ENCODE peak calls at places on chromosome X, in four cellular contexts. Z is cardiac muscle cell, P is PC-9, Y is right atrium auricular region. E is an unnamed sample. For H3K36me3, the result is how much of the 10 kb centered on the place peaks cover.

GRCh38 chrX:319579-320125 is 1.1 kb upstream of the GTPBP6 start:
- DNase-seq in Z (no peak), P (no peak), Y (no peak), E (no peak)

GRCh38 chrX:120559799-120560198 is 963 bp downstream of the CUL4B start:
- DNase-seq in Y (no peak), P (peak), Z (peak), E (no peak)

GRCh38 chrX:68995780-68996551 is 167.1 kb downstream of the EFNB1 start:
- DNase-seq in Z (peak), P (no peak), Y (no peak), E (no peak)

GRCh38 chrX:10634681-10635161 is 14.3 kb upstream of the MID1 start:
- DNase-seq in Z (peak), P (peak), Y (no peak), E (no peak)

GRCh38 chrX:15143050-15143824 is 126.6 kb downstream of the ASB9 start:
- DNase-seq in Y (no peak), P (no peak), Z (peak), E (no peak)

GRCh38 chrX:12567857-12568256 is 223.4 kb upstream of the PRPS2 start:
- DNase-seq in P (no peak), Y (no peak), Z (peak), E (no peak)

GRCh38 chrX:7586126-7586525 is 256.8 kb upstream of the VCX start:
- DNase-seq in Z (no peak), Y (no peak), P (no peak), E (no peak)

GRCh38 chrX:37627602-37628001 is 56.1 kb downstream of the LANCL3 start:
- DNase-seq in Z (no peak), Y (no peak), P (no peak), E (no peak)

GRCh38 chrX:30804462-30804861 is 84.6 kb downstream of the TAB3 start:
- DNase-seq in Z (no peak), P (no peak), Y (no peak), E (no peak)

GRCh38 chrX:55907968-55908607 is 190.5 kb downstream of the RRAGB start:
- DNase-seq in P (peak), Z (peak), Y (peak), E (no peak)

GRCh38 chrX:145735036-145735435 is 82.6 kb upstream of the SLITRK2 start:
- DNase-seq in P (no peak), Z (no peak), Y (no peak), E (no peak)

GRCh38 chrX:12791253-12792228 is at the start of gene PRPS2:
- DNase-seq in Z (peak), P (no peak), Y (no peak), E (peak)

GRCh38 chrX:39011454-39012204 is 210.4 kb downstream of the MID1IP1 start:
- DNase-seq in Y (no peak), Z (no peak), P (no peak), E (peak)

GRCh38 chrX:12349201-12349600 is 210.9 kb downstream of the FRMPD4 start:
- DNase-seq in P (no peak), Z (no peak), Y (no peak), E (no peak)

GRCh38 chrX:69163936-69164741 is 1.1 kb downstream of the PJA1 start:
- DNase-seq in Z (peak), Y (no peak), P (no peak), E (no peak)

GRCh38 chrX:33149085-33149484 is 62.3 kb downstream of the DMD start:
- DNase-seq in Y (no peak), P (no peak), Z (no peak), E (no peak)

GRCh38 chrX:153953892-153954617 is 9.6 kb upstream of the RENBP start:
- DNase-seq in Y (no peak), P (no peak), Z (no peak), E (no peak)

GRCh38 chrX:108000751-108001150 is 18.6 kb upstream of the TEX13B start:
- DNase-seq in Y (no peak), P (no peak), Z (no peak), E (no peak)

GRCh38 chrX:149040873-149041535 is 464.1 kb downstream of the IDS start:
- DNase-seq in P (no peak), Y (no peak), Z (no peak), E (no peak)

GRCh38 chrX:20265726-20266681 is 705 bp downstream of the RPS6KA3 start:
- DNase-seq in Y (no peak), Z (no peak), P (no peak), E (no peak)

GRCh38 chrX:81489987-81490386 is 288.1 kb downstream of the SH3BGRL start:
- DNase-seq in P (no peak), Z (no peak), Y (no peak), E (no peak)

GRCh38 chrX:151815461-151815860 is 80.9 kb downstream of the CNGA2 start:
- DNase-seq in Y (peak), P (no peak), Z (peak), E (no peak)

GRCh38 chrX:142616636-142617035 is 409.1 kb upstream of the SPANXN4 start:
- DNase-seq in P (no peak), Y (no peak), Z (no peak), E (no peak)

GRCh38 chrX:153937056-153937455 is 2.2 kb upstream of the NAA10 start:
- DNase-seq in P (no peak), Z (no peak), Y (no peak), E (no peak)

GRCh38 chrX:106698693-106699092 is 27.8 kb upstream of the RNF128 start:
- DNase-seq in P (no peak), Z (peak), Y (no peak), E (no peak)

GRCh38 chrX:46165411-46165810 is 379.8 kb downstream of the ZNF674 start:
- DNase-seq in Z (peak), Y (no peak), P (no peak), E (no peak)

GRCh38 chrX:147403075-147403474 is 508.6 kb upstream of the FMR1 start:
- DNase-seq in P (no peak), Z (no peak), Y (no peak), E (no peak)

DNA sequence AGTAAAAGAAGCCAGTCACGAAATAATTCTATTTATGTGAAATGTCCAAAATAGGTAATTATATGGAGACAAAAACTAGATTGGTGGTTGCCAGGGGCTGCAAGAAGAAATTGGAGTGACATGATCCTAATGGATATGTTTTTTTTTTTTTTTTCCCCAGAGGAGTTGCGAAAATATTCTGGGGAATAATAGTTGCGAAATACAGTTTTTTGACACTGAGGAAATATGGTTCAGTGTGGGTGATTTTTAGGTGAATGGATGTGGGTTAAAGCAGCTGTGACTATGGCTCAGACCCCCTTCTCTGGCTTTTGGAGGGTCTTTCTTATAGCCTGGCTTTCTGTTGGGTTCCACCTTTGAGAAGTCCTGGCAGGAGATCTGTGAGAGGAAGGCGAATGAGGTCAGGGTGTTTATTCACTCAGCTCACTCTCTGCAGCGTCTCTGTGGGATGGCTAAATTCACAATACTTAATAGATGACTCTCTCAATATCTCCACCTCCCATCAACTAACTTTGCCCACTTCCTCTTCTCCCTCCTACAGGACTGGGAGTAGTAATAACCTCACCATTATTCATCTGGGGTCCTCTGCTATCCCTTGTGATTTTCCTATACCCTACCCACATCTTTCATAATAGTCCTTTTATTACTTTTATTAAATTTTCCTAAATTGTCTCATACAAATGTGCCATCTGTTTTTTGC is 15.3 kb upstream of the RAB9B start:
- DNase-seq in Y (no peak), Z (peak), P (no peak), E (no peak)
- H3K27ac ChIP-seq in Y (no peak), Z (no peak), P (no peak), E (no peak)

GRCh38 chrX:48981178-48981577 is 9.5 kb upstream of the KCND1 start:
- DNase-seq in Z (no peak), Y (no peak), P (no peak), E (no peak)
- H3K36me3 ChIP-seq in Z (under half), Y (under half), P (under half), E (under half)

GRCh38 chrX:43633757-43634156 is 22.3 kb upstream of the MAOA start:
- DNase-seq in P (no peak), Z (no peak), Y (no peak), E (no peak)

GRCh38 chrX:43629229-43629628 is 26.9 kb upstream of the MAOA start:
- DNase-seq in P (no peak), Y (no peak), Z (no peak), E (no peak)

GRCh38 chrX:43627669-43628068 is 28.4 kb upstream of the MAOA start:
- DNase-seq in P (no peak), Z (no peak), Y (no peak), E (no peak)

GRCh38 chrX:43631841-43632240 is 24.3 kb upstream of the MAOA start:
- DNase-seq in Y (no peak), P (no peak), Z (no peak), E (no peak)

GRCh38 chrX:43633081-43633480 is 23.0 kb upstream of the MAOA start:
- DNase-seq in Z (no peak), P (no peak), Y (no peak), E (no peak)
- H3K27ac ChIP-seq in Z (no peak), P (no peak), Y (no peak), E (no peak)

GRCh38 chrX:1385824-1386223 is 6.1 kb downstream of the SLC25A6 start:
- DNase-seq in Z (no peak), P (no peak), Y (no peak), E (no peak)

GRCh38 chrX:1387141-1387776 is 4.7 kb downstream of the SLC25A6 start:
- DNase-seq in Z (no peak), Y (peak), P (no peak), E (no peak)

GRCh38 chrX:1384738-1385250 is 7.1 kb downstream of the SLC25A6 start:
- DNase-seq in Y (peak), Z (no peak), P (no peak), E (no peak)

GRCh38 chrX:1386338-1387127 is 5.4 kb downstream of the SLC25A6 start:
- DNase-seq in P (no peak), Z (no peak), Y (no peak), E (no peak)

DNA sequence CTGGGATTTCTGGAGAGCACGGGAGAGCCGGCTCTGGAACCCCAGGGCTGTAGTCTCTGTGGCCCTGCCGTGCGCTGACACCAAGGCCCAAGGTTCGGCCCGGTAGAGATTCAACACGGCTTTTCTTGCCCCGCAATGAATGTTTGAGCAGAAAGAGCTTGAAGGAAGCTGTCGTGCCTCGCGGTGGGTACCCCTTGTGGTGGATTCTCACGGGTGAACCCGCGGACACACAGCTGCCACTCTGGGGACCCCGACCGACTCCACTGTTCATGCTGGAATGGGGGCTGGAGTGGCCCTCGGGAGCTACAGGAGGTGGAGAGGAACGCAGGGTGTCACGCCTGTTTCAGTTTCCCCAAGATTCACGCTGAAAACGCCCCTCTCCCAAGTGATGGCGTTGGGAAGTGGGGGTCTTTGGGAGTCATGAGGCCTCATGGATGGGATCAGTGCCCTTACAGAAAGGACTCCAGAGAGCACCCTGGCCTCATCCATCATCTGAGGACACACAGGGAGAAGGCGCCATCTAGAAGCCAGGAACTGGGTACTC is 6.6 kb downstream of the SLC25A6 start:
- DNase-seq in P (no peak), Y (peak), Z (no peak), E (no peak)
- H3K36me3 ChIP-seq in P (half or more), Y (half or more), Z (half or more), E (half or more)

GRCh38 chrX:64792598-64793337 is 183.5 kb downstream of the ZC4H2 start:
- DNase-seq in Z (no peak), Y (no peak), P (no peak), E (no peak)
- H3K27ac ChIP-seq in Z (no peak), Y (no peak), P (no peak), E (no peak)

GRCh38 chrX:129480889-129481288 is 42.4 kb downstream of the SMARCA1 start:
- DNase-seq in P (no peak), Z (no peak), Y (no peak), E (no peak)
- H3K36me3 ChIP-seq in P (under half), Z (under half), Y (under half), E (under half)

GRCh38 chrX:51975811-51976210 is 82.4 kb downstream of the MAGED1 start:
- DNase-seq in P (no peak), Z (no peak), Y (no peak), E (no peak)

GRCh38 chrX:51976503-51976902 is 83.1 kb downstream of the MAGED1 start:
- DNase-seq in P (no peak), Y (no peak), Z (no peak), E (no peak)

DNA sequence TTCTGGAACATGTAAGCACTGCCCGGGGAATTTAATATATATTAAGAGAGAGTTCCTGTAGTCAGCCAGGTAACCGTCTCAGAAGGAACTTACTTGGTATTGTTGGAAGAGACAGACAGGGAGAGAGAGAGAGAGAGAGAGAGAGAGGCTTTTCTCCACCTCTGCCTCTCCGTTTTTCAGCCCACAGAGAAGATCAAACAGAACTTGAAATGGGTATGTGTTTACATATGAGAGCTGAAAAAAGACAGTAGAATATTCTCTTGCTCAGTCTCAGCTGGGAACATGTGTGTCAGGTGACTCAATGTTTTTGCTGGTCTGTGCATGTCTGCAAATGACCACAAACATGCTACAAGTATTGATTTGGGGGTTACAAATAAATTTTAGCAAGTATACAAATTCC is 81.9 kb downstream of the MAGED1 start:
- DNase-seq in P (no peak), Z (no peak), Y (no peak), E (no peak)
- H3K27ac ChIP-seq in P (no peak), Z (no peak), Y (no peak), E (no peak)

GRCh38 chrX:136866337-136867095 is 14.0 kb downstream of the RBMX start:
- DNase-seq in P (no peak), Y (no peak), Z (no peak), E (no peak)
- H3K36me3 ChIP-seq in P (under half), Y (under half), Z (under half), E (under half)

GRCh38 chrX:115011428-115011827 is 6.0 kb downstream of the IL13RA2 start:
- DNase-seq in Y (no peak), Z (no peak), P (no peak), E (no peak)

GRCh38 chrX:115017455-115017854 is at the start of gene IL13RA2:
- DNase-seq in Z (no peak), Y (no peak), P (no peak), E (no peak)

GRCh38 chrX:115018944-115019343 is 1.5 kb upstream of the IL13RA2 start:
- DNase-seq in Y (no peak), Z (no peak), P (no peak), E (no peak)

GRCh38 chrX:115018040-115018647 is 728 bp upstream of the IL13RA2 start:
- DNase-seq in Z (no peak), Y (no peak), P (no peak), E (no peak)

GRCh38 chrX:115013705-115014104 is 3.7 kb downstream of the IL13RA2 start:
- DNase-seq in P (peak), Z (peak), Y (no peak), E (no peak)
- H3K27ac ChIP-seq in P (peak), Z (no peak), Y (no peak), E (no peak)